ENCODE peak calls at places on chromosomes 3 and 15, in seven cellular contexts. One of them, this sample, is unnamed.
A peak's percentile ranks its signal among the peaks of the same experiment; 100 is the strongest.

GRCh38 chr3:1677576-1678164 is 421.0 kb upstream of the CNTN4 start:
- DNase-seq in fibroblast of the aortic adventitia: no peak
- DNase-seq in K562: no peak
- DNase-seq in HFFc6: no peak
- DNase-seq in psoas muscle: no peak
- DNase-seq in type B pancreatic cell: no peak
- DNase-seq in HepG2: no peak
- DNase-seq in this sample: no peak

GRCh38 chr3:12886106-12886679 is 44.8 kb upstream of the RPL32 start:
- DNase-seq in K562: peak; percentile 17
- DNase-seq in HepG2: no peak
- DNase-seq in psoas muscle: no peak
- DNase-seq in type B pancreatic cell: no peak
- DNase-seq in fibroblast of the aortic adventitia: no peak
- DNase-seq in HFFc6: no peak
- DNase-seq in this sample: peak; percentile 49

GRCh38 chr3:10366681-10367101 is 45.8 kb upstream of the SEC13 start:
- DNase-seq in type B pancreatic cell: no peak
- DNase-seq in K562: no peak
- DNase-seq in HFFc6: peak; percentile 98
- DNase-seq in HepG2: no peak
- DNase-seq in fibroblast of the aortic adventitia: peak; percentile 98
- DNase-seq in psoas muscle: peak; percentile 40
- DNase-seq in this sample: peak; percentile 60

GRCh38 chr15:101559938-101560337 is 70.4 kb upstream of the PCSK6 start:
- DNase-seq in HFFc6: no peak
- DNase-seq in K562: no peak
- DNase-seq in HepG2: no peak
- DNase-seq in psoas muscle: no peak
- DNase-seq in fibroblast of the aortic adventitia: no peak
- DNase-seq in type B pancreatic cell: no peak
- DNase-seq in this sample: no peak

GRCh38 chr3:18559323-18559972 is 134.3 kb upstream of the SATB1 start:
- DNase-seq in type B pancreatic cell: no peak
- DNase-seq in K562: peak; percentile 12
- DNase-seq in HepG2: peak; percentile 9
- DNase-seq in psoas muscle: no peak
- DNase-seq in HFFc6: peak; percentile 0
- DNase-seq in fibroblast of the aortic adventitia: peak; percentile 7
- DNase-seq in this sample: peak; percentile 32

GRCh38 chr15:42693942-42694341 is 43.0 kb downstream of the CDAN1 start:
- DNase-seq in type B pancreatic cell: peak; percentile 52
- DNase-seq in HFFc6: no peak
- DNase-seq in K562: no peak
- DNase-seq in fibroblast of the aortic adventitia: no peak
- DNase-seq in psoas muscle: no peak
- DNase-seq in HepG2: no peak
- DNase-seq in this sample: no peak

GRCh38 chr3:18126772-18127171 is 298.4 kb downstream of the SATB1 start:
- DNase-seq in K562: no peak
- DNase-seq in HFFc6: no peak
- DNase-seq in HepG2: no peak
- DNase-seq in type B pancreatic cell: no peak
- DNase-seq in fibroblast of the aortic adventitia: no peak
- DNase-seq in psoas muscle: no peak
- DNase-seq in this sample: no peak

GRCh38 chr3:46626039-46626438 is 13.7 kb downstream of the FAM240A start:
- DNase-seq in K562: no peak
- DNase-seq in type B pancreatic cell: no peak
- DNase-seq in HFFc6: no peak
- DNase-seq in fibroblast of the aortic adventitia: no peak
- DNase-seq in HepG2: no peak
- DNase-seq in psoas muscle: no peak
- DNase-seq in this sample: no peak

GRCh38 chr3:17077614-17078013 is 192.9 kb downstream of the PLCL2 start:
- DNase-seq in fibroblast of the aortic adventitia: no peak
- DNase-seq in K562: no peak
- DNase-seq in type B pancreatic cell: no peak
- DNase-seq in HepG2: no peak
- DNase-seq in psoas muscle: peak; percentile 55
- DNase-seq in HFFc6: no peak
- DNase-seq in this sample: no peak

GRCh38 chr3:195041871-195042740 is 228.9 kb downstream of the XXYLT1 start:
- DNase-seq in type B pancreatic cell: no peak
- DNase-seq in HepG2: no peak
- DNase-seq in HFFc6: no peak
- DNase-seq in fibroblast of the aortic adventitia: no peak
- DNase-seq in K562: no peak
- DNase-seq in psoas muscle: no peak
- DNase-seq in this sample: no peak

GRCh38 chr15:47334805-47335204 is 382.5 kb upstream of the SEMA6D start:
- DNase-seq in fibroblast of the aortic adventitia: no peak
- DNase-seq in psoas muscle: no peak
- DNase-seq in K562: no peak
- DNase-seq in HFFc6: no peak
- DNase-seq in HepG2: no peak
- DNase-seq in type B pancreatic cell: no peak
- DNase-seq in this sample: no peak

GRCh38 chr3:2477635-2478034 is 379.0 kb downstream of the CNTN4 start:
- DNase-seq in K562: no peak
- DNase-seq in HepG2: no peak
- DNase-seq in HFFc6: no peak
- DNase-seq in psoas muscle: no peak
- DNase-seq in type B pancreatic cell: no peak
- DNase-seq in fibroblast of the aortic adventitia: no peak
- DNase-seq in this sample: no peak

GRCh38 chr3:14552041-14552648 is 12.0 kb upstream of the GRIP2 start:
- DNase-seq in HFFc6: no peak
- DNase-seq in psoas muscle: peak; percentile 23
- DNase-seq in HepG2: no peak
- DNase-seq in type B pancreatic cell: no peak
- DNase-seq in K562: no peak
- DNase-seq in fibroblast of the aortic adventitia: no peak
- DNase-seq in this sample: no peak

GRCh38 chr15:22257047-22257667 is 176.8 kb downstream of the OR4M2 start:
- DNase-seq in fibroblast of the aortic adventitia: peak; percentile 16
- DNase-seq in psoas muscle: no peak
- DNase-seq in HepG2: no peak
- DNase-seq in K562: no peak
- DNase-seq in type B pancreatic cell: no peak
- DNase-seq in HFFc6: no peak
- DNase-seq in this sample: no peak

GRCh38 chr15:22257668-22258401 is 177.5 kb downstream of the OR4M2 start:
- DNase-seq in fibroblast of the aortic adventitia: no peak
- DNase-seq in type B pancreatic cell: no peak
- DNase-seq in HFFc6: no peak
- DNase-seq in K562: no peak
- DNase-seq in HepG2: no peak
- DNase-seq in psoas muscle: no peak
- DNase-seq in this sample: no peak

GRCh38 chr15:22262613-22263020 is 182.3 kb downstream of the OR4M2 start:
- DNase-seq in HepG2: no peak
- DNase-seq in type B pancreatic cell: no peak
- DNase-seq in psoas muscle: peak; percentile 63
- DNase-seq in HFFc6: no peak
- DNase-seq in K562: no peak
- DNase-seq in fibroblast of the aortic adventitia: no peak
- DNase-seq in this sample: peak; percentile 38

GRCh38 chr15:22258402-22259150 is 178.2 kb downstream of the OR4M2 start:
- DNase-seq in HepG2: no peak
- DNase-seq in HFFc6: no peak
- DNase-seq in K562: no peak
- DNase-seq in psoas muscle: no peak
- DNase-seq in fibroblast of the aortic adventitia: no peak
- DNase-seq in type B pancreatic cell: no peak
- DNase-seq in this sample: no peak

GRCh38 chr15:22259881-22260421 is 179.6 kb downstream of the OR4M2 start:
- DNase-seq in HepG2: no peak
- DNase-seq in K562: no peak
- DNase-seq in type B pancreatic cell: no peak
- DNase-seq in fibroblast of the aortic adventitia: no peak
- DNase-seq in psoas muscle: no peak
- DNase-seq in HFFc6: no peak
- DNase-seq in this sample: no peak
- TF ChIP-seq CTCF in HepG2: no peak
- TF ChIP-seq CTCF in K562: no peak
- TF ChIP-seq CTCF in type B pancreatic cell: no peak
- TF ChIP-seq CTCF in fibroblast of the aortic adventitia: no peak
- TF ChIP-seq CTCF in psoas muscle: no peak
- TF ChIP-seq CTCF in HFFc6: no peak
- TF ChIP-seq CTCF in this sample: no peak

GRCh38 chr15:89499156-89499555 is 2.8 kb upstream of the RHCG start:
- DNase-seq in K562: no peak
- DNase-seq in psoas muscle: no peak
- DNase-seq in HepG2: no peak
- DNase-seq in HFFc6: no peak
- DNase-seq in type B pancreatic cell: no peak
- DNase-seq in fibroblast of the aortic adventitia: no peak
- DNase-seq in this sample: no peak

GRCh38 chr15:89498574-89498906 is 2.2 kb upstream of the RHCG start:
- DNase-seq in HFFc6: no peak
- DNase-seq in fibroblast of the aortic adventitia: no peak
- DNase-seq in psoas muscle: no peak
- DNase-seq in HepG2: no peak
- DNase-seq in K562: no peak
- DNase-seq in type B pancreatic cell: no peak
- DNase-seq in this sample: no peak

GRCh38 chr15:89502867-89503595 is 6.6 kb upstream of the RHCG start:
- DNase-seq in psoas muscle: no peak
- DNase-seq in fibroblast of the aortic adventitia: no peak
- DNase-seq in K562: no peak
- DNase-seq in HFFc6: no peak
- DNase-seq in HepG2: no peak
- DNase-seq in type B pancreatic cell: no peak
- DNase-seq in this sample: no peak

GRCh38 chr15:89501646-89502045 is 5.3 kb upstream of the RHCG start:
- DNase-seq in psoas muscle: no peak
- DNase-seq in HepG2: no peak
- DNase-seq in HFFc6: no peak
- DNase-seq in K562: no peak
- DNase-seq in fibroblast of the aortic adventitia: no peak
- DNase-seq in type B pancreatic cell: no peak
- DNase-seq in this sample: no peak

GRCh38 chr15:89500397-89501270 is 4.3 kb upstream of the RHCG start:
- DNase-seq in fibroblast of the aortic adventitia: no peak
- DNase-seq in K562: no peak
- DNase-seq in type B pancreatic cell: no peak
- DNase-seq in psoas muscle: no peak
- DNase-seq in HFFc6: no peak
- DNase-seq in HepG2: no peak
- DNase-seq in this sample: peak; percentile 17
- TF ChIP-seq CTCF in fibroblast of the aortic adventitia: peak; percentile 24
- TF ChIP-seq CTCF in K562: peak; percentile 43
- TF ChIP-seq CTCF in type B pancreatic cell: peak; percentile 37
- TF ChIP-seq CTCF in psoas muscle: no peak
- TF ChIP-seq CTCF in HFFc6: peak; percentile 70
- TF ChIP-seq CTCF in HepG2: peak; percentile 35
- TF ChIP-seq CTCF in this sample: peak; percentile 17

GRCh38 chr3:31815631-31816440 is 165.2 kb downstream of the OSBPL10 start:
- DNase-seq in HFFc6: no peak
- DNase-seq in type B pancreatic cell: no peak
- DNase-seq in HepG2: no peak
- DNase-seq in psoas muscle: no peak
- DNase-seq in fibroblast of the aortic adventitia: no peak
- DNase-seq in K562: no peak
- DNase-seq in this sample: peak; percentile 7
- TF ChIP-seq CTCF in HFFc6: no peak
- TF ChIP-seq CTCF in type B pancreatic cell: no peak
- TF ChIP-seq CTCF in HepG2: no peak
- TF ChIP-seq CTCF in psoas muscle: no peak
- TF ChIP-seq CTCF in fibroblast of the aortic adventitia: no peak
- TF ChIP-seq CTCF in K562: no peak
- TF ChIP-seq CTCF in this sample: no peak

GRCh38 chr3:72418856-72419255 is 429.4 kb downstream of the SHQ1 start:
- DNase-seq in fibroblast of the aortic adventitia: no peak
- DNase-seq in K562: no peak
- DNase-seq in psoas muscle: no peak
- DNase-seq in HepG2: no peak
- DNase-seq in HFFc6: no peak
- DNase-seq in type B pancreatic cell: no peak
- DNase-seq in this sample: no peak
- TF ChIP-seq CTCF in fibroblast of the aortic adventitia: no peak
- TF ChIP-seq CTCF in K562: no peak
- TF ChIP-seq CTCF in psoas muscle: no peak
- TF ChIP-seq CTCF in HepG2: no peak
- TF ChIP-seq CTCF in HFFc6: no peak
- TF ChIP-seq CTCF in type B pancreatic cell: no peak
- TF ChIP-seq CTCF in this sample: no peak

DNA sequence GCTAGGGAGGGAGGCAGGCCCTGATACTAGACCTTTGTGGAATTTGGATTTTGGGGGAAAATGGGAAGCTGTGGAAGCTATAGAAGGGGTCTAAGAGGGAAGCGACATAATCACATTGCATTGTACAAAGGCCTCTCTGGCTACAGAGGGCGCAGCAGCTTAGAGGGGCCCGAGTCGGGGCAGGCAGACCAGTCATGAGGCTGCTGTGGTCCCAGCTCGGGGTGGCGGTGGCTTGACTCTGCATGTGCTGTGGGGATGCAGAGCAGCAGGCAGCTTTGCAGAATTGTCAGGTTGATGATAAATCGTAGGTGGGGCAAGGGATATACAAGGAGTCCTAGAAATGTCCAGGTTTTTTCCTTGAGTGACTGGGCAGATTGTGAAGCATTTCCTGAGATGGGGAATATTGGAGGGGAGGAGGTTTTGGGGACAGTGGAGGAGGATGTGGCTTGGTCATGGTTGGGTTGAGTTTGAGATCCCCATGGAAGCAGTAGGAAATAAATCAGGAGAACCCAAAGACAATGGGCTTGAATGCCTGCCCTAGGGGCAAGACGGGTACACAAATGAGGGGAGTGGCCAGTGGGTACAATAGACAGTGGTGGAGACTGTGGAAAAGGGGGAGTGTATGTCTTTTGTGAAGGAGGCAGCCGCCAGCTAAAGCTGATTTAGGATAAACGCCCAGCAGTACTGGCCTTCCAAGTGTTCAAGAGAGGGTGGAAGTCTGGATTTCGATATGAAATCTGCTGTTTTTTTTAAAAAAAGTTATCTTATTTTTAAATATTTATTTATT is 94.1 kb downstream of the HMG20A start:
- DNase-seq in HFFc6: no peak
- DNase-seq in K562: no peak
- DNase-seq in type B pancreatic cell: no peak
- DNase-seq in psoas muscle: peak; percentile 28
- DNase-seq in fibroblast of the aortic adventitia: no peak
- DNase-seq in HepG2: no peak
- DNase-seq in this sample: no peak
- TF ChIP-seq CTCF in HFFc6: no peak
- TF ChIP-seq CTCF in K562: no peak
- TF ChIP-seq CTCF in type B pancreatic cell: no peak
- TF ChIP-seq CTCF in psoas muscle: no peak
- TF ChIP-seq CTCF in fibroblast of the aortic adventitia: no peak
- TF ChIP-seq CTCF in HepG2: peak; percentile 50
- TF ChIP-seq CTCF in this sample: no peak